ENCODE peak calls at places on chromosomes 4 and X, in eight cellular contexts. Q is testis, K is uterus, O is body of pancreas, H is brain microvascular endothelial cell, N is HCT116, G is heart left ventricle, X is A549. I is an unnamed sample.
A peak's percentile ranks its signal among the peaks of the same experiment; 100 is the strongest.

GRCh38 chr4:142091085-142091513 is 454.7 kb downstream of the IL15 start:
- DNase-seq in Q (peak; percentile 28), K (peak; percentile 42), O (no peak), H (peak; percentile 84), N (no peak), G (no peak), X (peak; percentile 94), I (peak; percentile 96)

GRCh38 chr4:47837582-47838294 is at the start of gene CORIN:
- DNase-seq in Q (peak; percentile 25), K (peak; percentile 17), O (peak; percentile 37), H (no peak), N (no peak), G (peak; percentile 37), X (no peak), I (no peak)

GRCh38 chrX:146243071-146243470 is 425.4 kb downstream of the SLITRK2 start:
- DNase-seq in Q (no peak), K (no peak), O (no peak), H (no peak), N (no peak), G (no peak), X (no peak), I (no peak)

GRCh38 chr4:10077492-10078335 is 38.9 kb downstream of the WDR1 start:
- DNase-seq in Q (no peak), K (peak; percentile 45), O (peak; percentile 13), H (no peak), N (no peak), G (peak; percentile 61), X (no peak), I (no peak)

GRCh38 chrX:103155201-103155600 is 59.7 kb upstream of the BEX4 start:
- DNase-seq in Q (no peak), K (no peak), O (no peak), H (no peak), N (no peak), G (no peak), X (no peak), I (no peak)

GRCh38 chr4:165328708-165329107 is 1.2 kb downstream of the MSMO1 start:
- DNase-seq in Q (no peak), K (no peak), O (no peak), H (no peak), N (no peak), G (no peak), X (no peak), I (no peak)

GRCh38 chr4:156805696-156806095 is 165.9 kb downstream of the PDGFC start:
- DNase-seq in Q (no peak), K (no peak), O (no peak), H (no peak), N (no peak), G (no peak), X (no peak), I (no peak)

GRCh38 chr4:149933120-149933519 is 117.5 kb upstream of the IQCM start:
- DNase-seq in Q (no peak), K (no peak), O (no peak), H (no peak), N (no peak), G (no peak), X (no peak), I (no peak)

GRCh38 chr4:152528060-152528459 is 7.8 kb downstream of the FBXW7 start:
- DNase-seq in Q (no peak), K (no peak), O (no peak), H (no peak), N (no peak), G (no peak), X (no peak), I (no peak)

GRCh38 chrX:130171446-130172126 is at the start of gene RAB33A:
- DNase-seq in Q (peak; percentile 16), K (no peak), O (no peak), H (no peak), N (no peak), G (no peak), X (no peak), I (no peak)

GRCh38 chrX:9785944-9786741 is at the start of gene SHROOM2:
- DNase-seq in Q (peak; percentile 28), K (no peak), O (peak; percentile 23), H (no peak), N (no peak), G (no peak), X (no peak), I (no peak)

GRCh38 chr4:73451404-73451803 is 15.4 kb downstream of the AFP start:
- DNase-seq in Q (no peak), K (no peak), O (no peak), H (peak; percentile 85), N (no peak), G (peak; percentile 27), X (peak; percentile 4), I (peak; percentile 89)

GRCh38 chr4:65668201-65669007 is 1.9 kb downstream of the EPHA5 start:
- DNase-seq in Q (peak; percentile 43), K (no peak), O (peak; percentile 12), H (peak; percentile 41), N (no peak), G (no peak), X (no peak), I (peak; percentile 24)

GRCh38 chr4:78040431-78040830 is 16.7 kb upstream of the FRAS1 start:
- DNase-seq in Q (no peak), K (no peak), O (no peak), H (peak; percentile 12), N (no peak), G (no peak), X (no peak), I (no peak)
- H3K4me3 ChIP-seq in Q (no peak overlapping the region), K (no peak overlapping the region), O (no peak overlapping the region), H (no peak overlapping the region), N (no peak overlapping the region), G (no peak overlapping the region), X (no peak overlapping the region), I (no peak overlapping the region)

GRCh38 chr4:1766336-1767057 is 26.6 kb upstream of the FGFR3 start:
- DNase-seq in Q (peak; percentile 45), K (no peak), O (peak; percentile 41), H (no peak), N (no peak), G (no peak), X (peak; percentile 82), I (no peak)
- H3K4me3 ChIP-seq in Q (peak overlapping the region; percentile 47), K (no peak overlapping the region), O (no peak overlapping the region), H (peak overlapping the region; percentile 9), N (peak overlapping the region; percentile 24), G (peak overlapping the region; percentile 16), X (peak overlapping the region; percentile 95), I (peak overlapping the region; percentile 36)

GRCh38 chrX:108735087-108735679 is 1.2 kb downstream of the IRS4 start:
- DNase-seq in Q (no peak), K (no peak), O (no peak), H (no peak), N (no peak), G (no peak), X (peak; percentile 42), I (no peak)
- H3K4me3 ChIP-seq in Q (peak overlapping the region; percentile 45), K (peak overlapping the region; percentile 37), O (no peak overlapping the region), H (no peak overlapping the region), N (no peak overlapping the region), G (no peak overlapping the region), X (peak overlapping the region; percentile 47), I (no peak overlapping the region)

GRCh38 chrX:149198980-149199732 is 305.9 kb downstream of the IDS start:
- DNase-seq in Q (no peak), K (no peak), O (no peak), H (no peak), N (no peak), G (no peak), X (no peak), I (no peak)

DNA sequence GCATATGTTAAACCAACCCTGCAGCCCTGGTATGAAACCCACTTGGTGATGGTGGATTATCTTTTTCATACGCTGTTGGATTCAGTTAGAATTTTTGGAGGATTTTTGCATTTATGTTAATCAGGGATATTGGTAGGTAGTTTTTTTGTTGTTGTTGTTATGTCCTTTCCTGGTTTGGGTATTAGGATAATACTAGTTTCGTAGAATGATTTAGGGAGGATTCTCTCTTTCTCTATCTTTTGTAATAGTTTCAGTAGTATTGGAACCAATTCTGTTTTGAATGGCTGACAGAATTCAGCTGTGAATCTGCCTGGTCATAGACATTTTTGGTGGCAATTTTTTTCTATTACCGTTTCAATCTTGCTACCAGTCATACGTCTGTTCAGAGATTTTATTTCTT is 305.4 kb downstream of the IDS start:
- DNase-seq in Q (no peak), K (no peak), O (no peak), H (no peak), N (no peak), G (no peak), X (no peak), I (no peak)
- H3K4me3 ChIP-seq in Q (no peak overlapping the region), K (no peak overlapping the region), O (no peak overlapping the region), H (no peak overlapping the region), N (no peak overlapping the region), G (no peak overlapping the region), X (no peak overlapping the region), I (no peak overlapping the region)

DNA sequence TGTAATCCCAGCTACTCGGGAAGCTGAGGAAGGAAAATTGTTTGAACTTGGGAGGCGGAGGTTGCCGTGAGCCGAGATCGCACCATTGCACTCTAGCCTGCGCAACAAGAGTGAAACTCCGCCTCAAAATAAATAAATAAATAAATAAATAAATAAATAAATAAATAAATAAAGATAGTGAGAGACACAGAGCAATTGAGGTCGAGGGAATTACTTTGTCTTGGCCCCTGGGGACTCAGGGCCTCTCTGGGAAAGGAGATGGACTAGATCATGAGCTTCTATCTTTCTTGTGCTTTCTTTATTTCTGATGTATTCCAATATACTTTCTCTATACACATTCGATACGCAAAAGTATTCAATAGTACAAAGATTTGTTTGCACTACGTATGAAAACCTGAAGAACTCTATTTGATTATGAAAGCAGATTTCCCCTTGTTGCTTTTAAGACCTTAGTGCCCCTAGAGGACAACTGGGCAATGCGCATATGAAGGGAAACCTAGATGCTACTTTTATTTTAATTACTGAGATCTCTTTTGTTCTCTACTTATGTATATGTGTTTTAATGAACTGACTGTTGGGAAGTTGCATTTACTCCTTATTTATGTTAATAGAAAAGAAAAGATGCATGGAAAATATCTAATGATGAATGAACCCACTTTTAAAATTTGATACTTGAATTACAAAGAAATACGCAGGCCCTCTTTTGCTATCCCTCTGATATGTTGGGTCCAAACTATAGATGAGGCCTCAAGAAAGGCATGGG is 12.8 kb upstream of the ELOVL6 start:
- DNase-seq in Q (peak; percentile 22), K (no peak), O (peak; percentile 18), H (no peak), N (no peak), G (no peak), X (peak; percentile 52), I (peak; percentile 29)
- H3K4me3 ChIP-seq in Q (no peak overlapping the region), K (no peak overlapping the region), O (no peak overlapping the region), H (no peak overlapping the region), N (no peak overlapping the region), G (no peak overlapping the region), X (no peak overlapping the region), I (no peak overlapping the region)

I was measured in astrocyte of the cerebellum.